ENCODE peak calls at places on chromosome 21, in five cellular contexts. X, R, P, D and C are unnamed samples.

GRCh38 chr21:35066824-35067223 is 17.7 kb upstream of the RUNX1 start:
- DNase-seq in X (no peak), R (no peak), P (no peak), D (no peak), C (no peak)

GRCh38 chr21:42568377-42568776 is 54.7 kb downstream of the SLC37A1 start:
- DNase-seq in X (peak), R (no peak), P (no peak), D (peak), C (no peak)

GRCh38 chr21:14527690-14528652 is 18.1 kb downstream of the SAMSN1 start:
- DNase-seq in X (no peak), R (no peak), P (no peak), D (no peak), C (no peak)

GRCh38 chr21:44920694-44921604 is at the start of gene ITGB2:
- DNase-seq in X (no peak), R (peak), P (no peak), D (no peak), C (no peak)

GRCh38 chr21:45562965-45563364 is 20.7 kb upstream of the SLC19A1 start:
- DNase-seq in X (peak), R (no peak), P (no peak), D (no peak), C (no peak)

GRCh38 chr21:42739061-42739931 is 85.9 kb downstream of the PDE9A start:
- DNase-seq in X (peak), R (no peak), P (peak), D (no peak), C (no peak)

GRCh38 chr21:33444499-33444898 is 35.3 kb downstream of the TMEM50B start:
- DNase-seq in X (no peak), R (no peak), P (no peak), D (no peak), C (no peak)

GRCh38 chr21:43913928-43914327 is 48.9 kb downstream of the AGPAT3 start:
- DNase-seq in X (no peak), R (no peak), P (peak), D (no peak), C (no peak)

GRCh38 chr21:34274001-34274400 is 89.8 kb upstream of the KCNE2 start:
- DNase-seq in X (no peak), R (no peak), P (peak), D (no peak), C (no peak)

GRCh38 chr21:29506214-29506613 is 207.5 kb downstream of the BACH1 start:
- DNase-seq in X (no peak), R (no peak), P (no peak), D (no peak), C (no peak)

GRCh38 chr21:45290948-45291612 is 3.4 kb upstream of the POFUT2 start:
- DNase-seq in X (peak), R (no peak), P (peak), D (no peak), C (no peak)

GRCh38 chr21:21921410-21922232 is 923.4 kb downstream of the NCAM2 start:
- DNase-seq in X (no peak), R (no peak), P (peak), D (no peak), C (peak)

GRCh38 chr21:41746744-41747006 is 20.2 kb downstream of the RIPK4 start:
- DNase-seq in X (no peak), R (no peak), P (no peak), D (no peak), C (no peak)

GRCh38 chr21:45069711-45070110 is 4.7 kb upstream of the ADARB1 start:
- DNase-seq in X (no peak), R (no peak), P (no peak), D (no peak), C (no peak)

GRCh38 chr21:37821791-37822450 is 94.3 kb downstream of the KCNJ6 start:
- DNase-seq in X (no peak), R (no peak), P (peak), D (no peak), C (no peak)

GRCh38 chr21:15192243-15192642 is 127.4 kb upstream of the NRIP1 start:
- DNase-seq in X (no peak), R (no peak), P (peak), D (no peak), C (no peak)

GRCh38 chr21:26098758-26099157 is 71.8 kb downstream of the APP start:
- DNase-seq in X (no peak), R (no peak), P (no peak), D (no peak), C (no peak)

GRCh38 chr21:44330698-44331097 is 8.5 kb downstream of the CFAP410 start:
- DNase-seq in X (no peak), R (no peak), P (no peak), D (no peak), C (no peak)

GRCh38 chr21:22758478-22758877 is 1760.3 kb downstream of the NCAM2 start:
- DNase-seq in X (no peak), R (no peak), P (no peak), D (no peak), C (no peak)

GRCh38 chr21:32099812-32100416 is 178.9 kb downstream of the MIS18A start:
- DNase-seq in X (no peak), R (no peak), P (no peak), D (no peak), C (no peak)

GRCh38 chr21:40512590-40512989 is 334.4 kb downstream of the DSCAM start:
- DNase-seq in X (no peak), R (no peak), P (no peak), D (peak), C (no peak)

GRCh38 chr21:38840456-38841129 is 34.9 kb downstream of the ETS2 start:
- DNase-seq in X (no peak), R (no peak), P (no peak), D (no peak), C (no peak)

GRCh38 chr21:39867198-39867650 is at the start of gene PCP4:
- DNase-seq in X (peak), R (no peak), P (peak), D (peak), C (peak)

GRCh38 chr21:17387030-17387617 is 125.7 kb upstream of the CXADR start:
- DNase-seq in X (peak), R (no peak), P (peak), D (peak), C (peak)

GRCh38 chr21:45836694-45837670 is 144.6 kb upstream of the COL6A1 start:
- DNase-seq in X (no peak), R (no peak), P (peak), D (no peak), C (no peak)

GRCh38 chr21:43694437-43695079 is 24.4 kb upstream of the PDXK start:
- DNase-seq in X (no peak), R (no peak), P (no peak), D (no peak), C (no peak)

GRCh38 chr21:35796834-35797233 is 263.5 kb downstream of the SETD4 start:
- DNase-seq in X (no peak), R (no peak), P (peak), D (no peak), C (no peak)

GRCh38 chr21:35366348-35367085 is 317.4 kb upstream of the RUNX1 start:
- DNase-seq in X (no peak), R (no peak), P (peak), D (no peak), C (no peak)

GRCh38 chr21:25956993-25957714 is 213.4 kb downstream of the APP start:
- DNase-seq in X (no peak), R (no peak), P (peak), D (no peak), C (no peak)

GRCh38 chr21:29164330-29164942 is 34.0 kb downstream of the MAP3K7CL start:
- DNase-seq in X (no peak), R (no peak), P (peak), D (no peak), C (peak)

GRCh38 chr21:43192501-43193081 is 23.8 kb downstream of the CRYAA start:
- DNase-seq in X (peak), R (no peak), P (no peak), D (peak), C (no peak)

GRCh38 chr21:41821756-41822431 is 55.0 kb upstream of the RIPK4 start:
- DNase-seq in X (peak), R (no peak), P (no peak), D (no peak), C (no peak)